ENCODE peak calls at places on chromosomes 5 and 9, in ten cellular contexts. I is thyroid gland, F is prostate gland, L is transverse colon, M is K562, G is uterus, J is gastrocnemius medialis, Q is breast epithelium, R is stomach, V is ovary. O is an unnamed sample.

GRCh38 chr5:77650686-77651085 is 12.2 kb upstream of the OTP start:
- DNase-seq in Q (no peak), V (no peak), J (no peak), F (no peak), L (no peak), M (no peak), R (no peak), G (no peak), I (no peak), O (no peak)

GRCh38 chr9:34623386-34624235 is 3.3 kb upstream of the DCTN3 start:
- DNase-seq in I (no peak), Q (no peak), G (no peak), R (no peak), J (no peak), M (no peak), F (no peak), L (no peak), V (no peak), O (no peak)

GRCh38 chr5:111153483-111153882 is 61.3 kb downstream of the WDR36 start:
- DNase-seq in M (no peak), J (no peak), F (no peak), L (no peak), G (no peak), V (no peak), I (no peak), R (no peak), Q (no peak), O (no peak)

GRCh38 chr5:26582350-26583040 is 455.9 kb downstream of the CDH9 start:
- DNase-seq in F (no peak), I (no peak), M (no peak), V (no peak), R (no peak), G (no peak), J (no peak), Q (no peak), L (no peak), O (no peak)

GRCh38 chr5:74974451-74975089 is 77.8 kb downstream of the GCNT4 start:
- DNase-seq in L (no peak), I (no peak), V (no peak), J (no peak), G (no peak), R (no peak), F (no peak), Q (no peak), M (no peak), O (no peak)

GRCh38 chr5:77906806-77907205 is 130.7 kb upstream of the TBCA start:
- DNase-seq in G (no peak), V (no peak), F (no peak), L (no peak), M (no peak), Q (no peak), J (no peak), I (no peak), R (no peak), O (no peak)

GRCh38 chr9:131633491-131634031 is 88.2 kb downstream of the PRRT1B start:
- DNase-seq in L (no peak), V (no peak), G (no peak), M (no peak), Q (peak), I (no peak), F (no peak), R (no peak), J (no peak), O (no peak)

GRCh38 chr5:37900692-37901091 is 60.9 kb upstream of the GDNF start:
- DNase-seq in J (peak), G (peak), L (peak), M (no peak), Q (no peak), F (no peak), R (peak), I (peak), V (peak), O (peak)

GRCh38 chr9:36855443-36856315 is 178.4 kb downstream of the PAX5 start:
- DNase-seq in Q (no peak), I (no peak), F (no peak), J (no peak), M (peak), V (no peak), G (no peak), R (no peak), L (peak), O (no peak)

GRCh38 chr5:154461531-154461930 is 15.7 kb downstream of the SAP30L start:
- DNase-seq in L (no peak), R (no peak), J (no peak), Q (no peak), V (no peak), M (no peak), F (no peak), I (no peak), G (no peak), O (no peak)

GRCh38 chr9:135575995-135576631 is 14.6 kb downstream of the PAEP start:
- DNase-seq in F (no peak), V (no peak), L (no peak), J (no peak), G (no peak), R (peak), M (no peak), I (no peak), Q (no peak), O (no peak)

GRCh38 chr9:81317223-81317622 is 372.1 kb downstream of the TLE1 start:
- DNase-seq in G (no peak), L (no peak), Q (no peak), R (no peak), F (no peak), I (no peak), V (no peak), J (no peak), M (no peak), O (no peak)

GRCh38 chr5:124395287-124395686 is 351.2 kb downstream of the ZNF608 start:
- DNase-seq in J (peak), I (no peak), L (no peak), M (no peak), F (no peak), R (no peak), V (no peak), Q (no peak), G (no peak), O (no peak)

GRCh38 chr9:31697956-31698355 is 686.5 kb upstream of the ACO1 start:
- DNase-seq in V (no peak), G (no peak), L (no peak), R (no peak), Q (no peak), I (no peak), J (no peak), M (no peak), F (no peak), O (no peak)

GRCh38 chr9:109118802-109119438 is 827 bp downstream of the TMEM245 start:
- DNase-seq in L (no peak), M (no peak), I (peak), V (no peak), Q (no peak), R (no peak), J (no peak), F (no peak), G (no peak), O (peak)

GRCh38 chr5:122965111-122965510 is 71.4 kb downstream of the PPIC start:
- DNase-seq in R (no peak), G (no peak), F (no peak), M (no peak), Q (no peak), I (peak), J (no peak), L (no peak), V (no peak), O (no peak)

GRCh38 chr5:149561848-149562247 is 10.6 kb upstream of the CSNK1A1 start:
- DNase-seq in R (no peak), I (no peak), F (no peak), M (no peak), V (no peak), J (no peak), G (no peak), Q (no peak), L (no peak), O (peak)

GRCh38 chr9:136285501-136286358 is 18.2 kb downstream of the CCDC187 start:
- DNase-seq in M (no peak), F (no peak), I (no peak), R (no peak), J (no peak), V (no peak), Q (no peak), L (no peak), G (no peak), O (no peak)

GRCh38 chr5:59607126-59607807 is 286.3 kb downstream of the PDE4D start:
- DNase-seq in Q (no peak), J (no peak), M (no peak), I (no peak), R (no peak), F (no peak), G (no peak), L (no peak), V (no peak), O (no peak)

GRCh38 chr5:72559866-72560766 is 52.9 kb upstream of the ZNF366 start:
- DNase-seq in L (no peak), G (no peak), Q (no peak), R (no peak), F (no peak), I (no peak), M (no peak), J (peak), V (no peak), O (peak)

GRCh38 chr5:163379298-163380155 is 57.9 kb upstream of the CCNG1 start:
- DNase-seq in Q (no peak), F (peak), J (no peak), R (no peak), M (peak), G (no peak), L (no peak), I (peak), V (no peak), O (no peak)

GRCh38 chr5:170863646-170864045 is 1.8 kb downstream of the RANBP17 start:
- DNase-seq in Q (no peak), J (no peak), M (no peak), V (no peak), I (no peak), L (no peak), F (no peak), G (no peak), R (no peak), O (no peak)

GRCh38 chr9:130825051-130825651 is 9.9 kb upstream of the ABL1 start:
- DNase-seq in L (no peak), I (peak), V (peak), M (peak), F (no peak), R (no peak), J (no peak), G (peak), Q (no peak), O (no peak)

GRCh38 chr9:128372188-128372641 is 1.0 kb downstream of the URM1 start:
- DNase-seq in G (no peak), M (no peak), Q (no peak), R (no peak), L (no peak), V (no peak), I (no peak), F (no peak), J (no peak), O (no peak)

GRCh38 chr5:154221371-154221896 is 30.9 kb downstream of the GALNT10 start:
- DNase-seq in G (no peak), J (peak), M (no peak), Q (peak), V (no peak), L (peak), R (no peak), I (peak), F (peak), O (peak)

GRCh38 chr5:37786855-37787254 is 53.0 kb downstream of the GDNF start:
- DNase-seq in I (no peak), Q (no peak), L (no peak), G (no peak), R (no peak), M (no peak), J (no peak), F (no peak), V (no peak), O (no peak)

GRCh38 chr9:130659699-130660248 is 4.6 kb upstream of the PRDM12 start:
- DNase-seq in Q (no peak), L (no peak), J (no peak), M (no peak), G (no peak), F (no peak), R (no peak), V (no peak), I (no peak), O (peak)

GRCh38 chr5:83474986-83475385 is 3.4 kb downstream of the VCAN start:
- DNase-seq in M (no peak), R (no peak), J (no peak), Q (no peak), F (no peak), V (no peak), L (no peak), G (no peak), I (no peak), O (no peak)

GRCh38 chr9:97398999-97399758 is 12.7 kb upstream of the TDRD7 start:
- DNase-seq in J (peak), I (peak), V (no peak), F (peak), G (peak), Q (peak), L (peak), M (peak), R (peak), O (peak)

GRCh38 chr9:129608561-129609481 is 12.1 kb downstream of the C9orf50 start:
- DNase-seq in Q (no peak), F (no peak), V (peak), G (no peak), J (no peak), M (no peak), L (peak), R (peak), I (no peak), O (no peak)

GRCh38 chr5:181260720-181261319 is at the start of gene TRIM52:
- DNase-seq in I (peak), L (peak), Q (peak), V (peak), J (peak), G (peak), R (peak), F (peak), M (peak), O (peak)

GRCh38 chr5:172683696-172684464 is 42.8 kb downstream of the NEURL1B start:
- DNase-seq in M (no peak), Q (no peak), F (no peak), R (no peak), G (no peak), I (no peak), J (no peak), L (no peak), V (no peak), O (no peak)

GRCh38 chr9:107952773-107953172 is 463.2 kb upstream of the KLF4 start:
- DNase-seq in F (no peak), J (no peak), R (no peak), G (no peak), Q (no peak), I (no peak), V (no peak), M (no peak), L (no peak), O (no peak)

GRCh38 chr9:111866976-111867375 is 29.6 kb upstream of the UGCG start:
- DNase-seq in M (peak), J (no peak), G (no peak), Q (no peak), F (no peak), I (no peak), V (no peak), L (no peak), R (no peak), O (no peak)

GRCh38 chr5:73437126-73438047 is 11.2 kb downstream of the FOXD1 start:
- DNase-seq in V (no peak), F (peak), G (no peak), R (no peak), I (no peak), L (peak), M (peak), J (no peak), Q (no peak), O (no peak)

GRCh38 chr5:73030995-73031394 is 75.2 kb downstream of the FCHO2 start:
- DNase-seq in V (no peak), M (no peak), J (no peak), Q (no peak), F (no peak), R (no peak), L (no peak), G (no peak), I (peak), O (no peak)

GRCh38 chr5:51378778-51379652 is 4.2 kb upstream of the ISL1 start:
- DNase-seq in J (no peak), G (no peak), L (no peak), Q (no peak), M (no peak), V (no peak), R (no peak), F (no peak), I (peak), O (no peak)

GRCh38 chr5:179820127-179820482 is 600 bp upstream of the SQSTM1 start:
- DNase-seq in G (no peak), L (no peak), F (no peak), R (no peak), Q (no peak), J (no peak), I (no peak), M (no peak), V (no peak), O (no peak)

GRCh38 chr5:179821298-179822058 is 773 bp downstream of the SQSTM1 start:
- DNase-seq in Q (peak), J (peak), I (peak), V (peak), R (peak), L (peak), M (peak), F (peak), G (peak), O (peak)

GRCh38 chr5:179818746-179819295 is 1.9 kb upstream of the SQSTM1 start:
- DNase-seq in I (peak), L (peak), F (peak), J (peak), M (peak), R (peak), Q (peak), G (peak), V (peak), O (peak)

GRCh38 chr5:179820483-179821297 is at the start of gene SQSTM1:
- DNase-seq in L (peak), I (peak), M (peak), F (peak), G (peak), Q (peak), V (peak), R (peak), J (peak), O (peak)

GRCh38 chr5:179819296-179820126 is 1.2 kb upstream of the SQSTM1 start:
- DNase-seq in R (peak), Q (peak), L (peak), F (peak), G (peak), V (peak), M (peak), J (peak), I (peak), O (no peak)
- TF ChIP-seq POLR2A in R (no peak), Q (no peak), L (no peak), F (peak), G (no peak), V (no peak), M (no peak), J (peak), I (no peak), O (no peak)

GRCh38 chr9:122931851-122932199 is 513 bp upstream of the ZBTB26 start:
- DNase-seq in L (no peak), Q (no peak), M (no peak), J (no peak), R (no peak), V (no peak), I (no peak), F (no peak), G (no peak), O (peak)
- TF ChIP-seq POLR2A in L (no peak), Q (no peak), M (peak), J (no peak), R (no peak), V (no peak), I (no peak), F (no peak), G (no peak), O (no peak)

GRCh38 chr5:168579987-168580508 is 880 bp upstream of the PANK3 start:
- DNase-seq in J (no peak), M (no peak), V (no peak), Q (no peak), F (no peak), L (no peak), R (no peak), I (no peak), G (no peak), O (no peak)

GRCh38 chr5:168578006-168578405 is 1.2 kb downstream of the PANK3 start:
- DNase-seq in I (no peak), F (no peak), L (no peak), Q (no peak), G (no peak), V (no peak), M (no peak), R (no peak), J (no peak), O (no peak)

GRCh38 chr5:168578506-168579205 is 512 bp downstream of the PANK3 start:
- DNase-seq in J (no peak), M (no peak), F (no peak), G (no peak), I (no peak), R (no peak), Q (no peak), V (no peak), L (no peak), O (no peak)

GRCh38 chr5:168575391-168576372 is 3.5 kb downstream of the PANK3 start:
- DNase-seq in Q (no peak), F (no peak), M (no peak), L (no peak), I (peak), V (no peak), R (no peak), J (no peak), G (no peak), O (no peak)

GRCh38 chr5:168579206-168579986 is at the start of gene PANK3:
- DNase-seq in R (peak), I (peak), Q (peak), G (peak), L (peak), F (peak), M (peak), V (peak), J (peak), O (peak)
- TF ChIP-seq POLR2A in R (peak), I (peak), Q (peak), G (peak), L (peak), F (peak), M (peak), V (peak), J (peak), O (peak)

GRCh38 chr9:6884960-6885359 is 127.2 kb downstream of the KDM4C start:
- DNase-seq in J (no peak), M (no peak), F (no peak), G (no peak), L (no peak), I (no peak), V (no peak), Q (no peak), R (no peak), O (no peak)
- TF ChIP-seq POLR2A in J (no peak), M (no peak), F (no peak), G (no peak), L (no peak), I (no peak), V (no peak), Q (no peak), R (no peak), O (no peak)

O was measured in heart left ventricle.